ENCODE peak calls at places on chromosomes 5 and 9, in four cellular contexts. B is A549, X is HepG2, S is K562. D is an unnamed sample.
A peak's percentile ranks its signal among the peaks of the same experiment; 100 is the strongest.

GRCh38 chr9:764105-764524 is 77.4 kb upstream of the DMRT1 start:
- DNase-seq in X (peak; percentile 75), B (peak; percentile 86), S (peak; percentile 47), D (peak; percentile 75)

GRCh38 chr9:130957451-130958203 is 18.6 kb upstream of the FIBCD1 start:
- DNase-seq in S (peak; percentile 65), B (no peak), X (no peak), D (no peak)

GRCh38 chr9:105457560-105458294 is 9.9 kb downstream of the FSD1L start:
- DNase-seq in B (no peak), S (no peak), X (no peak), D (no peak)

GRCh38 chr5:164097747-164098146 is 592.3 kb downstream of the MAT2B start:
- DNase-seq in X (no peak), S (no peak), B (no peak), D (no peak)

GRCh38 chr5:170339780-170340167 is 42.2 kb upstream of the LCP2 start:
- DNase-seq in B (no peak), X (no peak), S (no peak), D (no peak)

GRCh38 chr5:180521101-180521500 is 26.9 kb downstream of the CNOT6 start:
- DNase-seq in X (no peak), S (no peak), B (no peak), D (no peak)

GRCh38 chr9:137080260-137081122 is 3.2 kb downstream of the UAP1L1 start:
- DNase-seq in X (no peak), S (no peak), B (no peak), D (no peak)

GRCh38 chr9:132943677-132944293 is 631 bp downstream of the TSC1 start:
- DNase-seq in B (no peak), S (no peak), X (no peak), D (no peak)

GRCh38 chr5:175059687-175060194 is 335.4 kb downstream of the MSX2 start:
- DNase-seq in S (no peak), X (peak; percentile 24), B (peak; percentile 76), D (peak; percentile 81)

GRCh38 chr9:106286249-106286648 is 576.7 kb upstream of the ZNF462 start:
- DNase-seq in X (no peak), B (peak; percentile 0), S (no peak), D (peak; percentile 36)

GRCh38 chr5:174045470-174046025 is at the start of gene NSG2:
- DNase-seq in X (peak; percentile 83), B (peak; percentile 72), S (peak; percentile 68), D (peak; percentile 94)

GRCh38 chr5:99037668-99038067 is 108.9 kb upstream of the CHD1 start:
- DNase-seq in X (peak; percentile 45), B (no peak), S (no peak), D (peak; percentile 15)
- TF ChIP-seq HMGXB4 in X (no peak), B (no peak), S (no peak), D (no peak)

GRCh38 chr9:115814081-115814480 is 339.5 kb upstream of the PAPPA start:
- DNase-seq in X (no peak), S (no peak), B (no peak), D (no peak)
- TF ChIP-seq ESRRA in X (no peak), S (no peak), B (no peak), D (no peak)

GRCh38 chr5:169248520-169248919 is 52.4 kb downstream of the SLIT3 start:
- DNase-seq in S (no peak), X (no peak), B (no peak), D (no peak)

GRCh38 chr5:169253071-169253470 is 47.9 kb downstream of the SLIT3 start:
- DNase-seq in S (no peak), X (no peak), B (no peak), D (no peak)

GRCh38 chr5:169256191-169256590 is 44.7 kb downstream of the SLIT3 start:
- DNase-seq in B (no peak), X (no peak), S (no peak), D (no peak)

GRCh38 chr5:169249001-169249400 is 51.9 kb downstream of the SLIT3 start:
- DNase-seq in S (no peak), X (no peak), B (no peak), D (no peak)

GRCh38 chr5:169251685-169252084 is 49.3 kb downstream of the SLIT3 start:
- DNase-seq in X (no peak), B (no peak), S (no peak), D (no peak)
- TF ChIP-seq HMGXB4 in X (no peak), B (no peak), S (no peak), D (no peak)

DNA sequence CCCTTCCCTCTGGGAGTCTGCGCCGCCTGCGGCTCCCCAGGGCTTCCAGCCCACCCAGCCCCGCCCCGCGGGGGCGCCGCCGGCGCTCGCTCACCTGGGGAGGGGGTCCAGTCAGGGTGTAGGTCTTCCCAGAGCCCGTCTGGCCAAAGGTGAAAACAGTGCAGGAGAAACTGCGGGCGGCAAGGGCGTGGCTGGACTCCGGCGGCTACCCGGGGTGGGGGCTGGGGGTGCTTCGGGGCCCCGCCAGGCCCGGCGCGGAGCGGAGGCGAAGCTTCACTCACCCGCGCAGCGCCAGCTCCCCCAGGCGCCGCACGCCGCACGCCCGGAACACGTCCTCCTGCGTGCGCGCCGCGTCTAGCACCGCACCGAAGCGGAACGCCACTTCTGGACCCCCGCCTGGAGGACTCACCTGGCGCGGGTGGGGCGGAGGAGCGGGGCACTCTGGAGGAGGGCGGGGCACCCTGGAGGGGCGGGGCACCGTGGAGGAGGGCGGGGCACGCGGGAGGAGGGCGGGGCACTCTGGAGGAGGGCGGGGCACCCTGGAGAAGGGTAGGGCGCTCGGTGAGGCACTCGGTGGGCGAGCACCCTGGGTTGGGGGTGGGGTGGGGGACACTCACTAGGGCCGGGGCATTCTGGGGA is 952 bp downstream of the KIF12 start:
- DNase-seq in B (peak; percentile 44), X (no peak), S (peak; percentile 71), D (peak; percentile 75)
- TF ChIP-seq ESRRA in B (no peak), X (no peak), S (no peak), D (no peak)

GRCh38 chr5:6631441-6631840 is 1.4 kb downstream of the NSUN2 start:
- DNase-seq in S (no peak), B (no peak), X (no peak), D (no peak)
- TF ChIP-seq HMGXB4 in S (no peak), B (no peak), X (no peak), D (no peak)

GRCh38 chr5:72167257-72167656 is 60.0 kb downstream of the MAP1B start:
- DNase-seq in X (no peak), B (no peak), S (no peak), D (no peak)

GRCh38 chr5:72171667-72172066 is 64.4 kb downstream of the MAP1B start:
- DNase-seq in B (no peak), S (no peak), X (no peak), D (no peak)

GRCh38 chr5:72172832-72173231 is 65.6 kb downstream of the MAP1B start:
- DNase-seq in X (no peak), S (no peak), B (no peak), D (no peak)

GRCh38 chr5:72167790-72168189 is 60.5 kb downstream of the MAP1B start:
- DNase-seq in S (no peak), B (no peak), X (no peak), D (no peak)

DNA sequence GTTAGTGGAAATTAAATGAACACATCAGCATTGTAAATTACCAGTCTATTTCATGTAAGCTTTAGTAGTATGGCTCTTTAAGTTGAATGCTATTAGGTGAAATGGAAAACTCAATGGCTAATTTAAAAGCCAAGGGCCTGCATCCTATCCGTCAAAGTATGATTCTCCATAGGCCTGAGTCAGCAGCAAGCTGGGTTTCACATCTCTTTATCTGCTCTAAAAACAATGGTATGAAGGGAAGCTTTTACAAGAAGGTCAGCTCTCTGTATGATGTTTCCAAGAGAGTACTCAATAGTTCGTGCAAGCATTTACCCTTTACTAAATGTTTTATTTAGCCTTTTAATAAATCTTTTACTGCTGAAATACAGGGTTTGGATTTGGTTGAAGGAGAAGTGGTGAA is 62.8 kb downstream of the MAP1B start:
- DNase-seq in S (no peak), B (no peak), X (no peak), D (no peak)
- TF ChIP-seq ESRRA in S (no peak), B (no peak), X (no peak), D (no peak)

DNA sequence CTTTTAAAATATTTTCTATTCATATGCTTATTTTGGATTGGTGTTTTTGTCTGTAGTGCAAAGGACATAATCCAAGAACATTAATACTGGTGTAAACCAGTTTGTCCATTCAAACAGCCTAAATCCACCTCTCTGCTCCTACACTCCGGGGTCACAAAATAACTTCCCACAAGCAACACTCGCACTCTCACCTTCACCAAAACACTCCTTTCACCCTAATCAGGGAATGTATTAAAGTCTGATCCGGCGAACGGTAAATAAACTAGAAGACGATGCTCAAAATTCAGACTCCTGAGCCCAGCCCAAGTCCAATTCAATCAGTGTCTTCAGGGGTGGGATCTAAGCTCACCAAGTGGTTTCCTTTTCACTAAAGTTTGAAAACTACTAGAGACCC is 645 bp downstream of the AP3B1 start:
- DNase-seq in X (no peak), B (no peak), S (no peak), D (no peak)
- TF ChIP-seq HMGXB4 in X (no peak), B (no peak), S (no peak), D (no peak)

D was measured in WTC11.